ENCODE peak calls at places on chromosomes 13 and 19, in six cellular contexts. One of them, this sample, is unnamed.

GRCh38 chr19:39969266-39969665 is 1.7 kb upstream of the PSMC4 start:
- DNase-seq in activated B cell treated with CpG ODN at 0.5 μM for 24 hours: no peak
- DNase-seq in AG09309: no peak
- DNase-seq in HL-60: no peak
- DNase-seq in astrocyte of the cerebellum: no peak
- DNase-seq in uterus: no peak
- DNase-seq in this sample: peak

GRCh38 chr13:110283661-110284516 is 23.1 kb downstream of the COL4A1 start:
- DNase-seq in uterus: no peak
- DNase-seq in astrocyte of the cerebellum: peak
- DNase-seq in AG09309: no peak
- DNase-seq in activated B cell treated with CpG ODN at 0.5 μM for 24 hours: no peak
- DNase-seq in HL-60: no peak
- DNase-seq in this sample: peak

GRCh38 chr19:32061304-32061703 is 284.1 kb upstream of the ZNF507 start:
- DNase-seq in astrocyte of the cerebellum: no peak
- DNase-seq in activated B cell treated with CpG ODN at 0.5 μM for 24 hours: no peak
- DNase-seq in AG09309: no peak
- DNase-seq in uterus: no peak
- DNase-seq in HL-60: no peak
- DNase-seq in this sample: no peak

GRCh38 chr13:107124129-107124718 is 556.3 kb upstream of the ARGLU1 start:
- DNase-seq in AG09309: no peak
- DNase-seq in astrocyte of the cerebellum: peak
- DNase-seq in HL-60: no peak
- DNase-seq in uterus: no peak
- DNase-seq in activated B cell treated with CpG ODN at 0.5 μM for 24 hours: no peak
- DNase-seq in this sample: peak

GRCh38 chr13:24181991-24182702 is 21.6 kb downstream of the SPATA13 start:
- DNase-seq in activated B cell treated with CpG ODN at 0.5 μM for 24 hours: no peak
- DNase-seq in HL-60: peak
- DNase-seq in uterus: no peak
- DNase-seq in astrocyte of the cerebellum: no peak
- DNase-seq in AG09309: peak
- DNase-seq in this sample: no peak

GRCh38 chr13:51585696-51586095 is 1.4 kb downstream of the WDFY2 start:
- DNase-seq in uterus: no peak
- DNase-seq in astrocyte of the cerebellum: no peak
- DNase-seq in activated B cell treated with CpG ODN at 0.5 μM for 24 hours: no peak
- DNase-seq in AG09309: no peak
- DNase-seq in HL-60: no peak
- DNase-seq in this sample: peak

GRCh38 chr19:29483641-29483920 is 42.2 kb upstream of the VSTM2B start:
- DNase-seq in astrocyte of the cerebellum: no peak
- DNase-seq in HL-60: no peak
- DNase-seq in uterus: no peak
- DNase-seq in AG09309: no peak
- DNase-seq in activated B cell treated with CpG ODN at 0.5 μM for 24 hours: no peak
- DNase-seq in this sample: no peak

GRCh38 chr13:35764359-35765015 is 288.0 kb upstream of the MAB21L1 start:
- DNase-seq in uterus: no peak
- DNase-seq in HL-60: no peak
- DNase-seq in AG09309: no peak
- DNase-seq in astrocyte of the cerebellum: peak
- DNase-seq in activated B cell treated with CpG ODN at 0.5 μM for 24 hours: no peak
- DNase-seq in this sample: no peak

GRCh38 chr19:57279418-57280164 is 694 bp upstream of the ZNF460 start:
- DNase-seq in HL-60: peak
- DNase-seq in uterus: peak
- DNase-seq in activated B cell treated with CpG ODN at 0.5 μM for 24 hours: peak
- DNase-seq in AG09309: peak
- DNase-seq in astrocyte of the cerebellum: peak
- DNase-seq in this sample: peak

GRCh38 chr19:44891016-44891882 is at the start of gene TOMM40:
- DNase-seq in activated B cell treated with CpG ODN at 0.5 μM for 24 hours: peak
- DNase-seq in astrocyte of the cerebellum: no peak
- DNase-seq in AG09309: no peak
- DNase-seq in HL-60: no peak
- DNase-seq in uterus: no peak
- DNase-seq in this sample: peak

GRCh38 chr13:51883226-51883600 is 21.4 kb downstream of the CCDC70 start:
- DNase-seq in HL-60: no peak
- DNase-seq in AG09309: no peak
- DNase-seq in activated B cell treated with CpG ODN at 0.5 μM for 24 hours: no peak
- DNase-seq in uterus: no peak
- DNase-seq in astrocyte of the cerebellum: no peak
- DNase-seq in this sample: no peak

GRCh38 chr13:35927554-35927953 is 203.6 kb downstream of the DCLK1 start:
- DNase-seq in HL-60: no peak
- DNase-seq in AG09309: no peak
- DNase-seq in uterus: peak
- DNase-seq in astrocyte of the cerebellum: peak
- DNase-seq in activated B cell treated with CpG ODN at 0.5 μM for 24 hours: no peak
- DNase-seq in this sample: peak

GRCh38 chr19:1453525-1454371 is 3.8 kb downstream of the APC2 start:
- DNase-seq in HL-60: no peak
- DNase-seq in uterus: no peak
- DNase-seq in astrocyte of the cerebellum: no peak
- DNase-seq in activated B cell treated with CpG ODN at 0.5 μM for 24 hours: no peak
- DNase-seq in AG09309: no peak
- DNase-seq in this sample: peak

GRCh38 chr19:20858861-20859260 is 64.2 kb upstream of the ZNF85 start:
- DNase-seq in uterus: no peak
- DNase-seq in AG09309: no peak
- DNase-seq in activated B cell treated with CpG ODN at 0.5 μM for 24 hours: no peak
- DNase-seq in astrocyte of the cerebellum: no peak
- DNase-seq in HL-60: no peak
- DNase-seq in this sample: no peak

DNA sequence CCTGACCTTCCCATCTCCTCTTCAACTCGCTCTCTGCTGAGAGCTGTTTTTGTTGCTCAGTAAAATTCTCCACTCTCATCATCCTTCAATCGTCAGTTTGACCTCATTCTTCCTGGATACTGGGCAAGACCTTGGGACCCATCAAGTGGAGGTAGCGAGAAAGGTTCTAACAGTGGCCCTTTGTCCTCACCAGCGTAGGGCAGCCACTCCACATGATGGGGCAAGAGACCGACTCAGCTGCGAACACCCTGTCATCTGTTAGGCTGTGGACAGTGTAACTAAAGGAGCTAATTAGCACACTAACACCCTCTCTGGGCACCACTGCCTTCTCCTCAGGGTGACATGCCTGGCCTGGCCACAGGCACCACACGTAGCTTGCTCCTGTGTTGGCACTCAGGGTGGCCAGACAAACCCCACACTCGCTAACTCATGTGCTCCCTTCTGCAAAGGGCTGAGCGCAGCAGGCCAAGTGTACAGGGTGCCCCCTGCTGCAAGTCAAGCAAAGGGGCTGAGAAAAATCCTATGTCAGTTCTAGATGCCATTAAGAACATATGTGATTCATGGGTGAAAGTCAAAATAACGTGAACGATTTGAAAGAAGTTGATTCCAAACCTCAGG is 1216.0 kb downstream of the SLITRK5 start:
- DNase-seq in HL-60: no peak
- DNase-seq in AG09309: no peak
- DNase-seq in activated B cell treated with CpG ODN at 0.5 μM for 24 hours: no peak
- DNase-seq in astrocyte of the cerebellum: no peak
- DNase-seq in uterus: no peak
- DNase-seq in this sample: no peak
- TF ChIP-seq CTCF in HL-60: no peak
- TF ChIP-seq CTCF in AG09309: no peak
- TF ChIP-seq CTCF in activated B cell treated with CpG ODN at 0.5 μM for 24 hours: no peak
- TF ChIP-seq CTCF in astrocyte of the cerebellum: no peak
- TF ChIP-seq CTCF in uterus: no peak
- TF ChIP-seq CTCF in this sample: no peak

GRCh38 chr19:12597594-12597993 is 13.0 kb downstream of the ZNF490 start:
- DNase-seq in astrocyte of the cerebellum: no peak
- DNase-seq in uterus: no peak
- DNase-seq in activated B cell treated with CpG ODN at 0.5 μM for 24 hours: no peak
- DNase-seq in HL-60: no peak
- DNase-seq in AG09309: no peak
- DNase-seq in this sample: no peak
- TF ChIP-seq CTCF in astrocyte of the cerebellum: no peak
- TF ChIP-seq CTCF in uterus: no peak
- TF ChIP-seq CTCF in activated B cell treated with CpG ODN at 0.5 μM for 24 hours: no peak
- TF ChIP-seq CTCF in HL-60: no peak
- TF ChIP-seq CTCF in AG09309: no peak
- TF ChIP-seq CTCF in this sample: no peak

GRCh38 chr19:6034512-6034911 is 56.6 kb upstream of the RANBP3 start:
- DNase-seq in astrocyte of the cerebellum: no peak
- DNase-seq in activated B cell treated with CpG ODN at 0.5 μM for 24 hours: no peak
- DNase-seq in uterus: no peak
- DNase-seq in HL-60: no peak
- DNase-seq in AG09309: no peak
- DNase-seq in this sample: no peak

GRCh38 chr19:6032827-6033226 is 54.9 kb upstream of the RANBP3 start:
- DNase-seq in AG09309: no peak
- DNase-seq in astrocyte of the cerebellum: no peak
- DNase-seq in HL-60: no peak
- DNase-seq in activated B cell treated with CpG ODN at 0.5 μM for 24 hours: no peak
- DNase-seq in uterus: peak
- DNase-seq in this sample: no peak

GRCh38 chr19:6032381-6032780 is 54.4 kb upstream of the RANBP3 start:
- DNase-seq in uterus: peak
- DNase-seq in AG09309: no peak
- DNase-seq in astrocyte of the cerebellum: no peak
- DNase-seq in activated B cell treated with CpG ODN at 0.5 μM for 24 hours: no peak
- DNase-seq in HL-60: no peak
- DNase-seq in this sample: no peak

GRCh38 chr19:6035026-6035425 is 57.1 kb upstream of the RANBP3 start:
- DNase-seq in HL-60: no peak
- DNase-seq in activated B cell treated with CpG ODN at 0.5 μM for 24 hours: no peak
- DNase-seq in astrocyte of the cerebellum: no peak
- DNase-seq in uterus: peak
- DNase-seq in AG09309: no peak
- DNase-seq in this sample: no peak

GRCh38 chr19:6033744-6034264 is 55.9 kb upstream of the RANBP3 start:
- DNase-seq in AG09309: no peak
- DNase-seq in activated B cell treated with CpG ODN at 0.5 μM for 24 hours: no peak
- DNase-seq in astrocyte of the cerebellum: no peak
- DNase-seq in HL-60: no peak
- DNase-seq in uterus: peak
- DNase-seq in this sample: no peak
- TF ChIP-seq CTCF in AG09309: no peak
- TF ChIP-seq CTCF in activated B cell treated with CpG ODN at 0.5 μM for 24 hours: no peak
- TF ChIP-seq CTCF in astrocyte of the cerebellum: no peak
- TF ChIP-seq CTCF in HL-60: no peak
- TF ChIP-seq CTCF in uterus: no peak
- TF ChIP-seq CTCF in this sample: no peak

GRCh38 chr19:48311384-48311783 is 14.0 kb upstream of the EMP3 start:
- DNase-seq in uterus: no peak
- DNase-seq in activated B cell treated with CpG ODN at 0.5 μM for 24 hours: no peak
- DNase-seq in astrocyte of the cerebellum: no peak
- DNase-seq in AG09309: no peak
- DNase-seq in HL-60: no peak
- DNase-seq in this sample: no peak

GRCh38 chr19:48308695-48309586 is 16.4 kb upstream of the EMP3 start:
- DNase-seq in HL-60: no peak
- DNase-seq in activated B cell treated with CpG ODN at 0.5 μM for 24 hours: no peak
- DNase-seq in AG09309: no peak
- DNase-seq in uterus: no peak
- DNase-seq in astrocyte of the cerebellum: no peak
- DNase-seq in this sample: no peak

GRCh38 chr19:48315712-48316111 is 9.6 kb upstream of the EMP3 start:
- DNase-seq in HL-60: no peak
- DNase-seq in AG09309: no peak
- DNase-seq in astrocyte of the cerebellum: no peak
- DNase-seq in activated B cell treated with CpG ODN at 0.5 μM for 24 hours: no peak
- DNase-seq in uterus: no peak
- DNase-seq in this sample: no peak

GRCh38 chr19:48310227-48310626 is 15.1 kb upstream of the EMP3 start:
- DNase-seq in uterus: no peak
- DNase-seq in astrocyte of the cerebellum: no peak
- DNase-seq in HL-60: no peak
- DNase-seq in activated B cell treated with CpG ODN at 0.5 μM for 24 hours: no peak
- DNase-seq in AG09309: no peak
- DNase-seq in this sample: no peak
- TF ChIP-seq CTCF in uterus: no peak
- TF ChIP-seq CTCF in astrocyte of the cerebellum: no peak
- TF ChIP-seq CTCF in HL-60: no peak
- TF ChIP-seq CTCF in activated B cell treated with CpG ODN at 0.5 μM for 24 hours: no peak
- TF ChIP-seq CTCF in AG09309: no peak
- TF ChIP-seq CTCF in this sample: no peak

GRCh38 chr19:34506026-34506370 is 24.4 kb downstream of the WTIP start:
- DNase-seq in uterus: no peak
- DNase-seq in HL-60: no peak
- DNase-seq in activated B cell treated with CpG ODN at 0.5 μM for 24 hours: no peak
- DNase-seq in astrocyte of the cerebellum: no peak
- DNase-seq in AG09309: no peak
- DNase-seq in this sample: no peak
- TF ChIP-seq CTCF in uterus: no peak
- TF ChIP-seq CTCF in HL-60: no peak
- TF ChIP-seq CTCF in activated B cell treated with CpG ODN at 0.5 μM for 24 hours: no peak
- TF ChIP-seq CTCF in astrocyte of the cerebellum: no peak
- TF ChIP-seq CTCF in AG09309: no peak
- TF ChIP-seq CTCF in this sample: no peak

GRCh38 chr19:49772850-49773432 is 6.1 kb downstream of the AP2A1 start:
- DNase-seq in astrocyte of the cerebellum: no peak
- DNase-seq in activated B cell treated with CpG ODN at 0.5 μM for 24 hours: no peak
- DNase-seq in HL-60: no peak
- DNase-seq in uterus: no peak
- DNase-seq in AG09309: no peak
- DNase-seq in this sample: no peak
- TF ChIP-seq CTCF in astrocyte of the cerebellum: no peak
- TF ChIP-seq CTCF in activated B cell treated with CpG ODN at 0.5 μM for 24 hours: no peak
- TF ChIP-seq CTCF in HL-60: no peak
- TF ChIP-seq CTCF in uterus: no peak
- TF ChIP-seq CTCF in AG09309: no peak
- TF ChIP-seq CTCF in this sample: no peak

GRCh38 chr19:3310711-3311110 is 55.7 kb upstream of the NFIC start:
- DNase-seq in AG09309: no peak
- DNase-seq in uterus: no peak
- DNase-seq in astrocyte of the cerebellum: no peak
- DNase-seq in activated B cell treated with CpG ODN at 0.5 μM for 24 hours: no peak
- DNase-seq in HL-60: no peak
- DNase-seq in this sample: no peak
- TF ChIP-seq CTCF in AG09309: no peak
- TF ChIP-seq CTCF in uterus: no peak
- TF ChIP-seq CTCF in astrocyte of the cerebellum: no peak
- TF ChIP-seq CTCF in activated B cell treated with CpG ODN at 0.5 μM for 24 hours: no peak
- TF ChIP-seq CTCF in HL-60: no peak
- TF ChIP-seq CTCF in this sample: no peak

This sample was measured in cardiac fibroblast.